ENCODE peak calls at places on chromosomes 7 and 10, in nine cellular contexts. B, O, D, X, G, H, W, U and J are unnamed samples.

GRCh38 chr10:26556756-26557640 is 118.9 kb downstream of the APBB1IP start:
- DNase-seq in D (peak), X (no peak), G (no peak), O (peak), U (peak), W (no peak), H (peak), B (peak), J (peak)

GRCh38 chr10:121309164-121309563 is 289.1 kb downstream of the FGFR2 start:
- DNase-seq in G (no peak), B (no peak), O (no peak), X (no peak), H (no peak), W (no peak), U (no peak), D (no peak), J (no peak)

GRCh38 chr10:100710151-100710871 is 35.1 kb upstream of the PAX2 start:
- DNase-seq in O (no peak), D (no peak), B (no peak), H (peak), U (peak), G (no peak), W (no peak), X (no peak), J (no peak)

GRCh38 chr10:15439381-15439837 is 68.3 kb upstream of the FAM171A1 start:
- DNase-seq in G (no peak), H (peak), B (no peak), W (no peak), D (no peak), U (peak), X (no peak), O (no peak), J (no peak)

GRCh38 chr10:79058899-79059771 is 9.6 kb upstream of the ZMIZ1 start:
- DNase-seq in B (no peak), D (no peak), X (no peak), U (no peak), W (no peak), O (no peak), G (no peak), H (no peak), J (no peak)

GRCh38 chr7:22326181-22326580 is 30.8 kb downstream of the RAPGEF5 start:
- DNase-seq in U (no peak), G (no peak), X (no peak), D (no peak), O (no peak), W (no peak), B (no peak), H (no peak), J (no peak)

GRCh38 chr7:23093111-23093510 is 12.5 kb upstream of the KLHL7 start:
- DNase-seq in W (no peak), H (no peak), D (no peak), G (no peak), O (no peak), U (peak), X (no peak), B (no peak), J (no peak)

GRCh38 chr10:11411926-11412545 is 199.4 kb downstream of the USP6NL start:
- DNase-seq in D (no peak), U (no peak), G (no peak), O (no peak), H (no peak), W (no peak), B (no peak), X (no peak), J (no peak)

GRCh38 chr10:46285966-46286620 is 704 bp upstream of the ANTXRL start:
- DNase-seq in O (no peak), G (peak), H (no peak), D (no peak), W (no peak), B (no peak), X (no peak), U (no peak), J (no peak)

GRCh38 chr7:158649279-158649678 is 55.3 kb downstream of the NCAPG2 start:
- DNase-seq in O (no peak), W (no peak), H (no peak), B (peak), G (no peak), U (peak), D (no peak), X (no peak), J (peak)

GRCh38 chr7:117148971-117149370 is 173.9 kb downstream of the WNT2 start:
- DNase-seq in X (no peak), D (no peak), U (no peak), W (no peak), H (no peak), B (no peak), G (no peak), O (no peak), J (no peak)

GRCh38 chr10:100307716-100308115 is 21.2 kb upstream of the BLOC1S2 start:
- DNase-seq in W (no peak), D (no peak), B (no peak), X (no peak), H (no peak), O (no peak), G (no peak), U (peak), J (no peak)

GRCh38 chr10:73650537-73651331 is 5.1 kb downstream of the SYNPO2L start:
- DNase-seq in W (no peak), G (no peak), X (no peak), D (no peak), H (no peak), B (no peak), U (peak), O (no peak), J (peak)

GRCh38 chr7:55369427-55369826 is 4.3 kb downstream of the LANCL2 start:
- DNase-seq in B (peak), X (no peak), H (no peak), W (no peak), D (no peak), O (no peak), G (no peak), U (peak), J (peak)